ENCODE peak calls at places on chromosomes 5 and 9, in six cellular contexts. Y is colonic mucosa, T is HCT116, F is NCI-H460, M is KBM-7, P is NCI-H82. J is an unnamed sample.

GRCh38 chr9:91423785-91424402 is at the start of gene NFIL3:
- DNase-seq in M (peak), Y (peak), P (peak), F (peak), T (no peak), J (peak)

GRCh38 chr5:1781726-1782384 is 17.8 kb downstream of the MRPL36 start:
- DNase-seq in F (no peak), M (no peak), Y (no peak), T (no peak), P (no peak), J (no peak)

GRCh38 chr9:86452194-86452828 is 98.1 kb upstream of the TUT7 start:
- DNase-seq in M (no peak), P (no peak), Y (no peak), T (no peak), F (no peak), J (no peak)

GRCh38 chr5:4866817-4867216 is 273.3 kb upstream of the ADAMTS16 start:
- DNase-seq in P (no peak), T (no peak), Y (no peak), F (no peak), M (no peak), J (no peak)

GRCh38 chr5:54098267-54098666 is 212.1 kb downstream of the ARL15 start:
- DNase-seq in F (no peak), Y (no peak), P (no peak), M (no peak), T (no peak), J (no peak)

GRCh38 chr5:133829786-133830185 is 138.6 kb downstream of the C5orf15 start:
- DNase-seq in F (no peak), Y (no peak), T (no peak), P (no peak), M (no peak), J (no peak)

GRCh38 chr9:4661165-4662095 is 664 bp upstream of the PLPP6 start:
- DNase-seq in Y (no peak), P (no peak), F (no peak), M (peak), T (no peak), J (no peak)

GRCh38 chr5:134177197-134178171 is 734 bp upstream of the SKP1 start:
- DNase-seq in F (peak), P (peak), T (peak), M (peak), Y (peak), J (peak)

GRCh38 chr9:121610638-121610953 is 40.8 kb upstream of the DAB2IP start:
- DNase-seq in M (peak), Y (no peak), F (no peak), P (peak), T (no peak), J (peak)

GRCh38 chr9:38687992-38688391 is 31.9 kb downstream of the FAM240B start:
- DNase-seq in Y (no peak), M (no peak), T (no peak), F (no peak), P (no peak), J (no peak)

GRCh38 chr5:172172912-172173591 is 15.0 kb downstream of the STK10 start:
- DNase-seq in F (no peak), Y (no peak), M (no peak), P (no peak), T (no peak), J (no peak)

GRCh38 chr5:122182491-122182921 is 53.2 kb downstream of the ZNF474 start:
- DNase-seq in T (no peak), M (no peak), F (no peak), Y (peak), P (peak), J (peak)

GRCh38 chr5:40258205-40258604 is 421.5 kb upstream of the PTGER4 start:
- DNase-seq in T (no peak), Y (no peak), M (peak), F (no peak), P (no peak), J (no peak)

GRCh38 chr5:126965061-126965475 is 65.3 kb downstream of the MARCHF3 start:
- DNase-seq in M (peak), P (no peak), T (no peak), F (no peak), Y (no peak), J (no peak)

GRCh38 chr5:98630621-98631020 is 142.8 kb upstream of the RGMB start:
- DNase-seq in Y (no peak), F (no peak), P (no peak), M (no peak), T (no peak), J (no peak)

GRCh38 chr5:149804478-149805450 is 74.7 kb downstream of the PPARGC1B start:
- DNase-seq in M (no peak), F (no peak), T (no peak), Y (no peak), P (no peak), J (no peak)

GRCh38 chr5:5951953-5952352 is 426.4 kb downstream of the MED10 start:
- DNase-seq in M (no peak), Y (no peak), P (no peak), F (no peak), T (no peak), J (no peak)

GRCh38 chr5:130773813-130774212 is 391.2 kb downstream of the HINT1 start:
- DNase-seq in T (peak), P (no peak), M (peak), F (no peak), Y (no peak), J (no peak)

GRCh38 chr5:156474251-156474650 is 147.3 kb downstream of the SGCD start:
- DNase-seq in M (no peak), Y (peak), T (no peak), F (no peak), P (peak), J (no peak)

GRCh38 chr5:43602456-43602817 is 543 bp upstream of the NNT start:
- DNase-seq in F (no peak), M (peak), T (no peak), P (peak), Y (peak), J (peak)

GRCh38 chr9:136564379-136564988 is 18.6 kb upstream of the NOTCH1 start:
- DNase-seq in F (no peak), T (no peak), Y (peak), M (no peak), P (no peak), J (no peak)

GRCh38 chr9:131713016-131713415 is 26.9 kb downstream of the RAPGEF1 start:
- DNase-seq in M (no peak), Y (no peak), F (no peak), P (no peak), T (no peak), J (no peak)

GRCh38 chr5:98108497-98108896 is 665.0 kb upstream of the RGMB start:
- DNase-seq in Y (no peak), T (no peak), P (no peak), M (no peak), F (no peak), J (no peak)

GRCh38 chr5:120516799-120517198 is 52.7 kb downstream of the PRR16 start:
- DNase-seq in M (no peak), F (no peak), T (no peak), Y (no peak), P (no peak), J (no peak)

GRCh38 chr9:95757026-95757425 is 118.5 kb upstream of the ERCC6L2 start:
- DNase-seq in M (no peak), T (no peak), Y (no peak), P (no peak), F (no peak), J (no peak)

GRCh38 chr9:137070201-137070905 is at the start of gene SAPCD2:
- DNase-seq in F (peak), T (peak), P (peak), M (peak), Y (peak), J (peak)

GRCh38 chr9:97845130-97845529 is 7.9 kb upstream of the FOXE1 start:
- DNase-seq in F (peak), T (no peak), M (no peak), Y (no peak), P (no peak), J (no peak)

GRCh38 chr5:88672644-88673493 is 210.1 kb downstream of the MEF2C start:
- DNase-seq in T (no peak), F (no peak), P (peak), M (no peak), Y (no peak), J (peak)

GRCh38 chr9:91234523-91234922 is 127.2 kb downstream of the AUH start:
- DNase-seq in F (no peak), M (no peak), Y (no peak), P (no peak), T (no peak), J (no peak)

GRCh38 chr9:98971168-98971914 is 27.6 kb downstream of the COL15A1 start:
- DNase-seq in F (no peak), P (no peak), M (no peak), Y (no peak), T (no peak), J (no peak)

GRCh38 chr9:36625006-36625600 is 52.4 kb downstream of the MELK start:
- DNase-seq in T (peak), M (no peak), Y (no peak), F (no peak), P (no peak), J (no peak)

J was measured in H9.